ENCODE peak calls at places on chromosomes 3 and 15, in four cellular contexts. I is adrenal gland, Y is pancreas, H is endothelial cell of umbilical vein. U is an unnamed sample.

GRCh38 chr15:78930577-78931388 is 14.1 kb downstream of the CTSH start:
- DNase-seq in I (peak), Y (no peak), H (peak), U (no peak)

GRCh38 chr3:64049136-64049535 is 25.8 kb upstream of the PSMD6 start:
- DNase-seq in I (no peak), Y (no peak), H (peak), U (no peak)

GRCh38 chr15:80399508-80399907 is 4.7 kb upstream of the ARNT2 start:
- DNase-seq in I (no peak), Y (no peak), H (no peak), U (no peak)

GRCh38 chr3:5754602-5755001 is 567.1 kb downstream of the EDEM1 start:
- DNase-seq in I (no peak), Y (no peak), H (no peak), U (no peak)

GRCh38 chr15:101024111-101024695 is 105.0 kb downstream of the LRRK1 start:
- DNase-seq in I (peak), Y (no peak), H (no peak), U (peak)

GRCh38 chr3:110494728-110495127 is 576.9 kb upstream of the NECTIN3 start:
- DNase-seq in I (no peak), Y (peak), H (no peak), U (no peak)

GRCh38 chr3:146380052-146380451 is 89.3 kb downstream of the PLSCR2 start:
- DNase-seq in I (no peak), Y (no peak), H (no peak), U (no peak)

GRCh38 chr3:34843479-34843870 is 795.9 kb upstream of the ARPP21 start:
- DNase-seq in I (no peak), Y (no peak), H (no peak), U (no peak)

GRCh38 chr15:74417230-74417629 is 16.5 kb downstream of the SEMA7A start:
- DNase-seq in I (no peak), Y (peak), H (no peak), U (no peak)

GRCh38 chr3:160278210-160278609 is 53.0 kb downstream of the C3orf80 start:
- DNase-seq in I (no peak), Y (no peak), H (no peak), U (no peak)

GRCh38 chr3:188581791-188582190 is 427.8 kb downstream of the LPP start:
- DNase-seq in I (no peak), Y (no peak), H (no peak), U (no peak)

GRCh38 chr3:72462611-72463011 is 385.6 kb downstream of the SHQ1 start:
- DNase-seq in I (peak), Y (no peak), H (no peak), U (no peak)

GRCh38 chr15:58447244-58448010 is 15.6 kb downstream of the LIPC start:
- DNase-seq in I (no peak), Y (no peak), H (no peak), U (no peak)

GRCh38 chr3:95408464-95408862 is 1345.6 kb downstream of the NSUN3 start:
- DNase-seq in I (no peak), Y (no peak), H (no peak), U (no peak)

GRCh38 chr3:160060409-160061027 is 71.9 kb downstream of the IL12A start:
- DNase-seq in I (no peak), Y (peak), H (no peak), U (no peak)

GRCh38 chr3:58325525-58325992 is 7.1 kb upstream of the PXK start:
- DNase-seq in I (no peak), Y (no peak), H (peak), U (no peak)

GRCh38 chr3:115822572-115822971 is 199.3 kb downstream of the GAP43 start:
- DNase-seq in I (no peak), Y (no peak), H (no peak), U (no peak)

GRCh38 chr3:24704496-24704895 is 209.8 kb upstream of the THRB start:
- DNase-seq in I (peak), Y (no peak), H (no peak), U (no peak)

GRCh38 chr15:66228807-66229557 is 24.6 kb downstream of the MEGF11 start:
- DNase-seq in I (no peak), Y (no peak), H (no peak), U (no peak)

GRCh38 chr15:94677202-94677790 is 445.9 kb downstream of the MCTP2 start:
- DNase-seq in I (no peak), Y (no peak), H (no peak), U (no peak)

GRCh38 chr3:171743327-171744054 is 66.8 kb downstream of the PLD1 start:
- DNase-seq in I (no peak), Y (no peak), H (no peak), U (no peak)

GRCh38 chr15:76756371-76756770 is 148.8 kb downstream of the SCAPER start:
- DNase-seq in I (no peak), Y (no peak), H (no peak), U (no peak)

GRCh38 chr3:6679510-6679909 is 181.4 kb upstream of the GRM7 start:
- DNase-seq in I (no peak), Y (no peak), H (no peak), U (no peak)

GRCh38 chr3:101861212-101861977 is 12.1 kb downstream of the NFKBIZ start:
- DNase-seq in I (no peak), Y (no peak), H (no peak), U (no peak)

GRCh38 chr3:101857279-101857678 is 8.0 kb downstream of the NFKBIZ start:
- DNase-seq in I (no peak), Y (no peak), H (no peak), U (no peak)

GRCh38 chr3:101859882-101860281 is 10.6 kb downstream of the NFKBIZ start:
- DNase-seq in I (no peak), Y (no peak), H (no peak), U (no peak)

GRCh38 chr3:101861978-101862421 is 12.7 kb downstream of the NFKBIZ start:
- DNase-seq in I (no peak), Y (no peak), H (no peak), U (no peak)

DNA sequence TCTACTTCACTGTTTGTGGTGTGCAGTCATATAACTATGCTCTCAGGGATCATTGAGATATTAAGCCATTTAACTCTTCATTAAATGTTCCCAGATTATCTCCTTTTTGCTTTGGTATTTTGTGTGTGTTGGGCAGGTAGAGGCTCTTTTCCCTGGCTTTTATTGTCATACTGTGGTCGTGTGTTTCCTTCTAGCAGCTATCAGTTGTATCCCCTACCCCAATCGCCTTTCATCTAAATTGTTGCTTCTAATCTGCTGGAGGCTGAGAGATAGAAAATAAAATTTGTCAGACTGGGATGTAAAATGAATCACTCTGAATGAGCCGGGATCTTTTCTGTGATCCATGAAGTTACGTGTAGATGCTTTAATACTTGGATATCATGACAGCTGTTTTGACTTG is 9.2 kb downstream of the NFKBIZ start:
- DNase-seq in I (no peak), Y (no peak), H (no peak), U (no peak)
- H3K27ac ChIP-seq in I (no peak), Y (no peak), H (no peak), U (no peak)

DNA sequence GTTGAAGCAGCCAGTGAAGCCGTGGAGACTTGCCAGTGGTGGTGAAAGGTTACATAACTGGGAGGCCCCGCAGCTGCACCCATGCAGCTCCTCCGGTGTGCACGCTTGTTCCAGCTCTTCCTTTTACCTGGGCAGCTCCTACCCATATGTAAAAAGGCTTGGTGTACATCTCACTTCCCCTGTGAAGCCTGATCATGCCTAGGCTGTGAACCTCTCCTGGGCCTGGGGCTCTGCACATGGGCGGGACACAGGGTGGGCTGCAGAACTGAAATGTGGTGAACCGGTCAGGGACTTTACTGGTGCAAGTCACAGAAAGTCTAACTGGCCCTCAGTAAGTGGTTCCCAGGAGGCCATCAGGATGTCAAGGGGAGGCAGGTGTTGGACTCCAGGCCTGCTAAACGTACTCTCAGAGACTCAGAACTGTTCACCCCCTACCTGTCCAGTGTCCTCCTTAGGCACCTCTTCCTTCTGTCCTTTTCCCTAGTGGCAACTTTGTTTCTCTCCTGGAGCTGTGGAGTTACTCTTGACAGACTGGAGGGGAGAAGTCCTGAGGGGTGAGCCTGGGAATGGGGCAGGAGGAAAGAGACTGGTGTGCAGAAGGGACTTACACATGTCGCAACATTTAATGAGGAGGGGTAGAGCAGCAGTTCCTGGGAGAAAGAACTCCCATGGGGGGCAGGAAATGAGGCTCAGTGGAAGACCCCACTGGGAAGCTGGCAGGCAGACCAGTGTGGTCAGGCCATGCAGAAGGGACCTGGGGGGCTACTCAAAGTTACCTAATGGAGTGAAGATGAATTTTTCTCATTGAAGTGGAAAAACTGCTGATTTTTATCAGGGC is 148.1 kb downstream of the EEFSEC start:
- DNase-seq in I (no peak), Y (no peak), H (no peak), U (peak)
- TF ChIP-seq CTCF in I (no peak), Y (no peak), H (no peak), U (no peak)

DNA sequence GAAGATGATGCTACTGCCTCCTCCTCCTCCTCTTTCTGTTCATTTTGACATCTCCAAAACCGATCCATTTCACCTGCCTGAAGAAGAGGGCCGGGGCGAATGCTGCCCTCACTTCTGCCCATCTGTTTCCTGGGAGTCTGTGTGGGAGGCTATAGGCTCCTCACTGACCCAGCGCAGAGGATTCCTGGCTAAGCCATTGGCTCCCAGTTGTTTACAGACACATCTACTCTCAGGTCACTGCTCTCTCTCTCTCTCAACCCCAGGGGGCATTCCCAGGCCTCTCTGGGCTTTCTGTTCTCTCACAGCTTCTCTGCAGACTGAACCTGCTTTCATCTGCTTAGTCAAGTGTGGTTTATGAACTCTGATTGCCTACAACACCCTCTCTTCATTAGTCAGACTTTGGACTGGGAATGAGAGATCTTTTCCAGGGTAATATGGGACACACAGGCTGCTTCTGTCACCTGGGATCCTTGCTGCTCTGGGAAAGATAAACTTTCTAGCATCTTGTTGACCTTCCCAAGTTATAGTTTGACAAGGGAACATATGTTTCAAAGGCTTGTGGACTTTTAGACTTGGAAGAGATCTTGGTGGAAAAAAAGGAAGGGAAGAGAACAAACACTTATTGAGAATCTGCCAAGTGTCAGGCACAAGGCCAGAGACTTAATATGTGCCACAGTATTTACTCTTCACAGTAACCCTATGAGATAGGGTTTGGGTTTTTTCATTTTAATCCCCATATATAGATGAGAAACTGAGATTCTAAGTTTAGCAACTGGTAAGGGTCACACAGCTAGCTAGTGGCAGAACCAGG is 30.2 kb upstream of the USP3 start:
- DNase-seq in I (peak), Y (no peak), H (no peak), U (no peak)
- H3K4me3 ChIP-seq in I (no peak), Y (no peak), H (no peak), U (no peak)

GRCh38 chr3:141439589-141439988 is 47.2 kb upstream of the RASA2 start:
- DNase-seq in I (no peak), Y (no peak), H (peak), U (no peak)
- H3K27ac ChIP-seq in I (peak), Y (peak), H (no peak), U (peak)

GRCh38 chr3:139718415-139718814 is 40.6 kb upstream of the NMNAT3 start:
- DNase-seq in I (peak), Y (no peak), H (no peak), U (peak)
- TF ChIP-seq CTCF in I (peak), Y (peak), H (no peak), U (peak)

GRCh38 chr3:177093966-177094365 is 103.3 kb downstream of the TBL1XR1 start:
- DNase-seq in I (no peak), Y (no peak), H (no peak), U (no peak)
- H3K4me3 ChIP-seq in I (no peak), Y (no peak), H (no peak), U (no peak)

DNA sequence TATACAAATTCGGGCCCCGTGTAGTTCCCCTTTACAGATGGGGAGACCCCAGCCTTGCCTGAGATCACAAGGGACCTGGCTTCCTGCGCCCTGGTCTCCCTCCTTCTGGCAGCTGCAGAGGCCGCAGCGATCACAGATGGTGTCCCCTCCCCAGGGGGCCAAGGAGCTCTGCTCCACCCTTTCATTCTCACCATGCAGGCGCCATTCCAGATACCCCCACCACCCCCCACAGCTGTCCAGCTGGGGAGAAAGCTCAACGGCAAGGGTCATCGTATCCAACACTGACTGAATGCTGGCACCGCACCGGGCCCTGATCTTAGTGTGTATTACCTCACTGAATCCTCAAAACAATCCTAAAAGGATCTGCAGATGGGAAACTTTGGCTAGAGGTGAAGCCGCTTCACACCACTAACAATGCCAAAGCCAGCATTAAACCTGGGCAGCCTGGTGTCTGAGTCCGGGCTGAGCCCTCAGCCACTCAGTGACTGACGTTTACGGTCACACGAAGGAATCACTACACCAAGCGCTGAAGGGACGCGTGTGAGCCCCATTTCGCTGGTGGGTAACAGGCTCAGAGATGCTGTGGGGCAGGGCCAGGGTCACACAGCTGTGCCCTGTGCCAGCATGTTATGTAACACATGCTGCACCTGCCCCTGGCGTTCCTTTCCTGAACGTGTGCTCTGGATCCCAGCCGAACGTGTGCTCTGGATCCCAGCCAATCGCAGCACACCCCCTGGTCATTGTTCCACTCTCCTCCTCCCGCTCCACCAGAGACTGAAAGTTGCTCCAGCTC is 51.9 kb downstream of the IQSEC1 start:
- DNase-seq in I (peak), Y (no peak), H (peak), U (no peak)
- H3K27ac ChIP-seq in I (peak), Y (no peak), H (no peak), U (peak)

U was measured in right atrium auricular region.